ENCODE peak calls at places on chromosome 12, in six cellular contexts. One of them, this sample, is unnamed.

GRCh38 chr12:90260136-90260535 is 551.5 kb upstream of the ATP2B1 start:
- DNase-seq in HepG2: no peak
- DNase-seq in lower leg skin: no peak
- DNase-seq in adrenal gland: no peak
- DNase-seq in upper lobe of left lung: no peak
- DNase-seq in Peyer's patch: no peak
- DNase-seq in this sample: no peak

GRCh38 chr12:103373088-103373523 is 122.7 kb downstream of the C12orf42 start:
- DNase-seq in HepG2: no peak
- DNase-seq in lower leg skin: no peak
- DNase-seq in adrenal gland: no peak
- DNase-seq in upper lobe of left lung: peak
- DNase-seq in Peyer's patch: no peak
- DNase-seq in this sample: no peak

GRCh38 chr12:11967356-11968040 is 103.2 kb upstream of the BCL2L14 start:
- DNase-seq in HepG2: no peak
- DNase-seq in lower leg skin: no peak
- DNase-seq in adrenal gland: no peak
- DNase-seq in upper lobe of left lung: no peak
- DNase-seq in Peyer's patch: no peak
- DNase-seq in this sample: no peak

GRCh38 chr12:38465020-38465419 is 148.4 kb downstream of the ALG10B start:
- DNase-seq in HepG2: no peak
- DNase-seq in lower leg skin: no peak
- DNase-seq in adrenal gland: no peak
- DNase-seq in upper lobe of left lung: no peak
- DNase-seq in Peyer's patch: no peak
- DNase-seq in this sample: no peak

GRCh38 chr12:68158427-68158826 is 1.1 kb downstream of the IFNG start:
- DNase-seq in HepG2: no peak
- DNase-seq in lower leg skin: no peak
- DNase-seq in adrenal gland: no peak
- DNase-seq in upper lobe of left lung: no peak
- DNase-seq in Peyer's patch: no peak
- DNase-seq in this sample: no peak

GRCh38 chr12:123062682-123063426 is 82.4 kb downstream of the ARL6IP4 start:
- DNase-seq in HepG2: peak
- DNase-seq in lower leg skin: no peak
- DNase-seq in adrenal gland: peak
- DNase-seq in upper lobe of left lung: peak
- DNase-seq in Peyer's patch: peak
- DNase-seq in this sample: no peak

GRCh38 chr12:94098466-94098865 is 49.9 kb upstream of the PLXNC1 start:
- DNase-seq in HepG2: no peak
- DNase-seq in lower leg skin: no peak
- DNase-seq in adrenal gland: no peak
- DNase-seq in upper lobe of left lung: no peak
- DNase-seq in Peyer's patch: no peak
- DNase-seq in this sample: no peak

GRCh38 chr12:109718390-109718789 is 4.8 kb downstream of the FAM222A start:
- DNase-seq in HepG2: no peak
- DNase-seq in lower leg skin: no peak
- DNase-seq in adrenal gland: no peak
- DNase-seq in upper lobe of left lung: no peak
- DNase-seq in Peyer's patch: no peak
- DNase-seq in this sample: no peak

DNA sequence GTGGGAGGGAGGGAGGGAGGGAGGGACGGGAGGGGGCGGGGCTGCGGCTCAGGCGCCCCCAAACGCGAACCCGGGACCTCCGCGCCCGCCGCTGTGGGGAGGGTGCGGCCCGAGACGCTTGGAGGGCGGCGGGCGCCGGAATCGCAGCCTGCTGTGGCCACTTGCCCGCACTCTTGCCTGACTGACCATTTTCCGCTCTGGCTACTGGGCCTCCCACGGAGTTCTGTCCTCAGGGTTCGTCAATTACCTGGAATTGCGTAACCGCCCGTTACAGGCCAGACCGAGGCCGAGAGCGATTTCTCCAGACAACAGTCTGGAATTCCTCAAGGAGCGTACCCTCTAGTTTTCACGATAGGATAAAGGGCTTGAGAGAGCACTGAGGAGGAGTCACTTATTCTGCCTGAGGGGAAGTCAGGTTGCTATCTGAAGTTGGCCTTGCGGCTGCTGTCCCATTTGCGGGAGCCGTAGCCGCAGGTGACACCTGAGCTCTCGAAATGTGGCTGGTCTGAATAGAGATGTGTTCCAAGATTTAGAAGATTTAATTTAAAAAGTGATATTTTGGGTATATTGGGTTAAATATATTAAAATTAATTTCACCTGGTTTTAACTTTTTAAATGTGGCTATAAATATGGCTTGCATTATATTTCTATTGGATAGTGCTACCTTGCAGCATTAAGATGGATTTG is 446 bp upstream of the ZNF641 start:
- DNase-seq in HepG2: peak
- DNase-seq in lower leg skin: peak
- DNase-seq in adrenal gland: peak
- DNase-seq in upper lobe of left lung: peak
- DNase-seq in Peyer's patch: no peak
- DNase-seq in this sample: no peak
- TF ChIP-seq POLR2A in HepG2: peak
- TF ChIP-seq POLR2A in lower leg skin: no peak
- TF ChIP-seq POLR2A in adrenal gland: peak
- TF ChIP-seq POLR2A in upper lobe of left lung: no peak
- TF ChIP-seq POLR2A in Peyer's patch: peak
- TF ChIP-seq POLR2A in this sample: no peak

GRCh38 chr12:120940799-120941198 is 36.6 kb upstream of the SPPL3 start:
- DNase-seq in HepG2: no peak
- DNase-seq in lower leg skin: no peak
- DNase-seq in adrenal gland: no peak
- DNase-seq in upper lobe of left lung: peak
- DNase-seq in Peyer's patch: no peak
- DNase-seq in this sample: no peak

GRCh38 chr12:120939954-120940353 is 35.8 kb upstream of the SPPL3 start:
- DNase-seq in HepG2: no peak
- DNase-seq in lower leg skin: no peak
- DNase-seq in adrenal gland: no peak
- DNase-seq in upper lobe of left lung: no peak
- DNase-seq in Peyer's patch: no peak
- DNase-seq in this sample: no peak

GRCh38 chr12:120939523-120939922 is 35.4 kb upstream of the SPPL3 start:
- DNase-seq in HepG2: no peak
- DNase-seq in lower leg skin: no peak
- DNase-seq in adrenal gland: peak
- DNase-seq in upper lobe of left lung: peak
- DNase-seq in Peyer's patch: no peak
- DNase-seq in this sample: no peak

GRCh38 chr12:120941412-120941811 is 36.9 kb upstream of the HNF1A start:
- DNase-seq in HepG2: no peak
- DNase-seq in lower leg skin: no peak
- DNase-seq in adrenal gland: no peak
- DNase-seq in upper lobe of left lung: no peak
- DNase-seq in Peyer's patch: no peak
- DNase-seq in this sample: no peak

DNA sequence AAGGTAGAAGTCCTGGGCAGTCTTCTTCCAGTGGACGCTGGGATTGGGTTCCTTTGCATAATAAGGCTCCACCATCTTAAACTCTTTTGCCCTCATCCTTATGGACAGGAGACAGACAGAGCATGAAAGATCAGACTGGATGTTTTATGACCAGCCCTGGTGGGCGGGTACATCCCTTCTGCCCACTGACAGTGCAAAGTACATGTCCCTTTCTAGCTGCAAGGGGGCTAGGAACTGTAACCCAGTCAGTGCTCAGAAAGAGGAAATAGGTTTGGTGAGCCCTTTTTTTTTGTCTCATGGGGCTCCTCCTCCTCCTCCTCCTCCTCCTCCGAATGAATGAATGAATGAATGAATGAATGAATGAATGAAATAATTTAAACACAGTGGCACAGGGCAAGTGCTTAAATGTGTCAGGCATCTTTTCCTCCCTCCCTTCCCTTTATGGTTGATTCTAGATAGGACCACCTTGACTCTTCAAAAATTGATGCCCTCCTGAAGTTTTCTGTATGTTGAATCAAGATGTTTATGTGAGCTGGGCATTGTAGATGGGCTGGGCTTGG is 36.4 kb upstream of the HNF1A start:
- DNase-seq in HepG2: no peak
- DNase-seq in lower leg skin: no peak
- DNase-seq in adrenal gland: no peak
- DNase-seq in upper lobe of left lung: no peak
- DNase-seq in Peyer's patch: no peak
- DNase-seq in this sample: no peak
- TF ChIP-seq POLR2A in HepG2: no peak
- TF ChIP-seq POLR2A in lower leg skin: no peak
- TF ChIP-seq POLR2A in adrenal gland: no peak
- TF ChIP-seq POLR2A in upper lobe of left lung: no peak
- TF ChIP-seq POLR2A in Peyer's patch: no peak
- TF ChIP-seq POLR2A in this sample: no peak

GRCh38 chr12:57745485-57745881 is 644 bp downstream of the TSPAN31 start:
- DNase-seq in HepG2: no peak
- DNase-seq in lower leg skin: peak
- DNase-seq in adrenal gland: no peak
- DNase-seq in upper lobe of left lung: no peak
- DNase-seq in Peyer's patch: no peak
- DNase-seq in this sample: no peak

GRCh38 chr12:57743769-57744168 is 1.1 kb upstream of the TSPAN31 start:
- DNase-seq in HepG2: no peak
- DNase-seq in lower leg skin: no peak
- DNase-seq in adrenal gland: no peak
- DNase-seq in upper lobe of left lung: no peak
- DNase-seq in Peyer's patch: no peak
- DNase-seq in this sample: no peak

GRCh38 chr12:57746025-57746424 is 1.2 kb downstream of the TSPAN31 start:
- DNase-seq in HepG2: no peak
- DNase-seq in lower leg skin: no peak
- DNase-seq in adrenal gland: no peak
- DNase-seq in upper lobe of left lung: no peak
- DNase-seq in Peyer's patch: no peak
- DNase-seq in this sample: no peak

GRCh38 chr12:57744194-57744776 is 554 bp upstream of the TSPAN31 start:
- DNase-seq in HepG2: no peak
- DNase-seq in lower leg skin: peak
- DNase-seq in adrenal gland: peak
- DNase-seq in upper lobe of left lung: peak
- DNase-seq in Peyer's patch: peak
- DNase-seq in this sample: peak

DNA sequence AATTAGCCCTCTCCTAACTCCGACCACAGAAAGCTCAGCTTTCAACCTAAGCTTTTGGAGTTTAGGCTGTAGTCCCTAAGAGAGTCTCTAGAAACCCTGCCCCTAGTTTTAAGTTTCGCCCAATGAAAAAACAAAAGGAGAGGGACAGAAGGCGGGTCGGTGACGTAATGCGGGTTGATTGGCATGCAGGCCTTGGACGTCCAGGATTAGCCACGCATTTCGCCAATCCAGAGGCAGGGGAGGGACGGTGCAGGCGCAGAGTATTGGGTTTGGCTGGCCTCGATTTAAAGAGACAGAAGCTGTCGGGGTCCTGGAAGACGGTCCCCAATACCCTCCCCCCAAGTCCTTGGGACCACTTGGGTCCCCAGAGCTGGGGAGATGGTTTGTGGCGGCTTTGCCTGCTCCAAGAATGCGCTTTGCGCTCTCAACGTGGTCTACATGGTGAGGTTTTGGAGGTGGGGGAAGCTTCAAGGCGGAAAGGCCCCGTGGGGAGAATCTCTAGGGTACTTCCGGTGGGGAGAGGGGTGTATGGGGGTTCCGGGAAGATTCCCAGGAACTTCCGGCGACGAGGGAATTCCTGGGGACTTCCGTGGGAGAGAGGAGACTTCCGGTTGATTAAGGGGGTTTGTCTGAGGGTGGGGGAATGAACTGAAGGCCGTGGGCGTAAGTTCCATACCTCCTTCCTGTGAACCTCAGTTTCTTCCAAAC is at the start of gene TSPAN31:
- DNase-seq in HepG2: peak
- DNase-seq in lower leg skin: peak
- DNase-seq in adrenal gland: peak
- DNase-seq in upper lobe of left lung: peak
- DNase-seq in Peyer's patch: peak
- DNase-seq in this sample: peak
- TF ChIP-seq POLR2A in HepG2: peak
- TF ChIP-seq POLR2A in lower leg skin: no peak
- TF ChIP-seq POLR2A in adrenal gland: peak
- TF ChIP-seq POLR2A in upper lobe of left lung: peak
- TF ChIP-seq POLR2A in Peyer's patch: peak
- TF ChIP-seq POLR2A in this sample: no peak

GRCh38 chr12:124914392-124915248 is at the start of gene UBC:
- DNase-seq in HepG2: peak
- DNase-seq in lower leg skin: peak
- DNase-seq in adrenal gland: peak
- DNase-seq in upper lobe of left lung: peak
- DNase-seq in Peyer's patch: peak
- DNase-seq in this sample: no peak

GRCh38 chr12:124909831-124910560 is 4.5 kb downstream of the UBC start:
- DNase-seq in HepG2: no peak
- DNase-seq in lower leg skin: no peak
- DNase-seq in adrenal gland: peak
- DNase-seq in upper lobe of left lung: no peak
- DNase-seq in Peyer's patch: no peak
- DNase-seq in this sample: no peak

GRCh38 chr12:124913474-124914391 is 717 bp downstream of the UBC start:
- DNase-seq in HepG2: peak
- DNase-seq in lower leg skin: peak
- DNase-seq in adrenal gland: peak
- DNase-seq in upper lobe of left lung: peak
- DNase-seq in Peyer's patch: peak
- DNase-seq in this sample: no peak

GRCh38 chr12:124906606-124907261 is 7.7 kb downstream of the UBC start:
- DNase-seq in HepG2: peak
- DNase-seq in lower leg skin: peak
- DNase-seq in adrenal gland: peak
- DNase-seq in upper lobe of left lung: peak
- DNase-seq in Peyer's patch: no peak
- DNase-seq in this sample: no peak

DNA sequence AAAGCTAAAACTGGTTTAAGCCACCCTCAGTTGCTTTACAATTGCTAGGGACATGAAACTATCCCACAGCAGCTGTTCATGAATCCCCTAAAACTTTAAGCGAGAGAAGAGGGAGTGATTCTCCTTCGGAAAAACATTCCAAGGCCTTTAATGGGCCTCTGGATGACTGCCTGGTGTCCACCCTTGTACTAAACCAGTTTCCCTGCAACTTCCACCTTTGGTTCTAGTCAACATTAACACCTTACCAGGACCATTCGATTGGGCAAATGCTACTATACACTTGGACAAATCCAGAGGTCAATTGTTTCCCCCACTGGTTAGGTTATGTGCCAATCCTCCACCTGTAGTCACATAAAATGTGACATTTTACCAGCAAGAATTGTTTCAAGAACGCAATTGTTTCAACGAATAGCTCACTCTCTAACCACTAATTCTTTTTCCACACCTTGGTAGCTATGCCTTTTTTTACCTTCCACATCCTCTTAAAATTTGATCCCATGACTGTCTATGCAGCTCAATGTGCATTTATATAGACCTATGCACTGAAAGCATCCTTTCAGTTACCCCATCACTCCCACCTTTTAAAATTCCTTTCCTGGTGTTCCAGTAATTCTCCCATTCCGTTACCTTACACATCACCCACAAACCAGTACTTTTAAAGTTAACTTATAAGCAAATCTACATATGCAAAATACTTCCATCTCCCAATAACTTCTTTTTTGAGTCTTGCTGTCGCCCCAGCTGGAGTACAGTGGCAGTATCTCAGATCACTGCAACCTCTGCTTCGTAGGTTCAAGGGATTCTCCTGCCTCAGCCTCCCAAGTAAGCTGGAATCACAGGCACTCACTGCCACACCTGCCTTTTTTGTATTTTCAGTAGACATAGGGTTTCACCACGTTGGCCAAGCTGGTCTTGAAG is 3.6 kb downstream of the UBC start:
- DNase-seq in HepG2: no peak
- DNase-seq in lower leg skin: no peak
- DNase-seq in adrenal gland: peak
- DNase-seq in upper lobe of left lung: no peak
- DNase-seq in Peyer's patch: no peak
- DNase-seq in this sample: no peak
- TF ChIP-seq POLR2A in HepG2: peak
- TF ChIP-seq POLR2A in lower leg skin: no peak
- TF ChIP-seq POLR2A in adrenal gland: peak
- TF ChIP-seq POLR2A in upper lobe of left lung: peak
- TF ChIP-seq POLR2A in Peyer's patch: peak
- TF ChIP-seq POLR2A in this sample: peak

This sample was measured in esophagus squamous epithelium.